ENCODE peak calls at places on chromosomes 1 and 21, in four cellular contexts. T, M, V and F are unnamed samples.

GRCh38 chr1:241627453-241628329 is 12.5 kb downstream of the CHML start:
- DNase-seq in M (peak), V (peak), T (no peak), F (peak)

GRCh38 chr1:166911624-166912023 is 35.6 kb upstream of the TADA1 start:
- DNase-seq in M (no peak), T (no peak), V (no peak), F (no peak)

GRCh38 chr1:3380465-3380864 is 74.0 kb upstream of the ARHGEF16 start:
- DNase-seq in M (no peak), V (no peak), T (no peak), F (no peak)

GRCh38 chr21:37821791-37822450 is 94.3 kb downstream of the KCNJ6 start:
- DNase-seq in M (no peak), V (no peak), T (no peak), F (no peak)

GRCh38 chr1:156390409-156391144 is 21.6 kb downstream of the RHBG start:
- DNase-seq in V (no peak), T (no peak), M (no peak), F (no peak)

GRCh38 chr21:33578959-33579542 is 9.4 kb downstream of the DONSON start:
- DNase-seq in V (no peak), M (peak), T (no peak), F (peak)

GRCh38 chr1:21936366-21937031 is 611 bp downstream of the HSPG2 start:
- DNase-seq in T (no peak), M (no peak), V (no peak), F (no peak)

GRCh38 chr1:178493301-178493741 is 3.4 kb downstream of the CLEC20A start:
- DNase-seq in V (no peak), T (no peak), M (no peak), F (no peak)

GRCh38 chr1:6603424-6603850 is 768 bp upstream of the KLHL21 start:
- DNase-seq in V (peak), M (no peak), T (peak), F (peak)

GRCh38 chr21:28018741-28019669 is 973.7 kb downstream of the LTN1 start:
- DNase-seq in V (no peak), M (peak), T (no peak), F (no peak)

GRCh38 chr21:38787461-38788274 is 18.1 kb upstream of the ETS2 start:
- DNase-seq in T (no peak), M (no peak), V (no peak), F (peak)

GRCh38 chr1:14625587-14626447 is 27.3 kb downstream of the KAZN start:
- DNase-seq in V (no peak), T (no peak), M (no peak), F (no peak)

GRCh38 chr1:106937104-106937503 is 119.4 kb upstream of the PRMT6 start:
- DNase-seq in M (peak), V (no peak), T (no peak), F (peak)

GRCh38 chr21:33031152-33031551 is 5.4 kb downstream of the OLIG2 start:
- DNase-seq in T (no peak), V (no peak), M (no peak), F (no peak)